ENCODE peak calls at places on chromosomes 7 and 10, in nine cellular contexts. One of them, this sample, is unnamed. For H3K9me3, the result is how much of the 10 kb centered on the place peaks cover.

GRCh38 chr7:101558742-101559325 is 70.3 kb downstream of the MYL10 start:
- DNase-seq in CD4-positive, alpha-beta T cell: no peak
- DNase-seq in mammary epithelial cell: no peak
- DNase-seq in sigmoid colon: peak
- DNase-seq in fibroblast of lung: no peak
- DNase-seq in aorta: no peak
- DNase-seq in heart left ventricle: no peak
- DNase-seq in neural progenitor cell: no peak
- DNase-seq in adrenal gland: no peak
- DNase-seq in this sample: peak

GRCh38 chr7:44139311-44140010 is 1.7 kb downstream of the MYL7 start:
- DNase-seq in heart left ventricle: no peak
- DNase-seq in adrenal gland: no peak
- DNase-seq in aorta: peak
- DNase-seq in fibroblast of lung: no peak
- DNase-seq in sigmoid colon: no peak
- DNase-seq in CD4-positive, alpha-beta T cell: no peak
- DNase-seq in neural progenitor cell: no peak
- DNase-seq in mammary epithelial cell: no peak
- DNase-seq in this sample: no peak

GRCh38 chr10:47453435-47454293 is 30.3 kb downstream of the ANXA8 start:
- DNase-seq in aorta: no peak
- DNase-seq in fibroblast of lung: no peak
- DNase-seq in adrenal gland: no peak
- DNase-seq in neural progenitor cell: no peak
- DNase-seq in sigmoid colon: no peak
- DNase-seq in CD4-positive, alpha-beta T cell: no peak
- DNase-seq in heart left ventricle: no peak
- DNase-seq in mammary epithelial cell: no peak
- DNase-seq in this sample: no peak

GRCh38 chr10:44809652-44810051 is 101.5 kb upstream of the TMEM72 start:
- DNase-seq in mammary epithelial cell: no peak
- DNase-seq in heart left ventricle: no peak
- DNase-seq in sigmoid colon: no peak
- DNase-seq in CD4-positive, alpha-beta T cell: no peak
- DNase-seq in adrenal gland: no peak
- DNase-seq in aorta: no peak
- DNase-seq in neural progenitor cell: peak
- DNase-seq in fibroblast of lung: no peak
- DNase-seq in this sample: no peak

GRCh38 chr7:150957119-150958020 is 20.8 kb downstream of the KCNH2 start:
- DNase-seq in CD4-positive, alpha-beta T cell: no peak
- DNase-seq in mammary epithelial cell: no peak
- DNase-seq in fibroblast of lung: no peak
- DNase-seq in neural progenitor cell: no peak
- DNase-seq in adrenal gland: no peak
- DNase-seq in heart left ventricle: no peak
- DNase-seq in aorta: no peak
- DNase-seq in sigmoid colon: no peak
- DNase-seq in this sample: no peak

GRCh38 chr7:133836666-133837065 is 290.5 kb upstream of the LRGUK start:
- DNase-seq in neural progenitor cell: no peak
- DNase-seq in CD4-positive, alpha-beta T cell: no peak
- DNase-seq in adrenal gland: no peak
- DNase-seq in heart left ventricle: no peak
- DNase-seq in aorta: no peak
- DNase-seq in mammary epithelial cell: no peak
- DNase-seq in fibroblast of lung: no peak
- DNase-seq in sigmoid colon: no peak
- DNase-seq in this sample: no peak

GRCh38 chr7:113768256-113768847 is 150.5 kb downstream of the PPP1R3A start:
- DNase-seq in aorta: no peak
- DNase-seq in mammary epithelial cell: no peak
- DNase-seq in sigmoid colon: no peak
- DNase-seq in CD4-positive, alpha-beta T cell: no peak
- DNase-seq in adrenal gland: no peak
- DNase-seq in heart left ventricle: no peak
- DNase-seq in fibroblast of lung: peak
- DNase-seq in neural progenitor cell: no peak
- DNase-seq in this sample: no peak

GRCh38 chr7:151274936-151275812 is 26.7 kb upstream of the SMARCD3 start:
- DNase-seq in CD4-positive, alpha-beta T cell: no peak
- DNase-seq in fibroblast of lung: no peak
- DNase-seq in aorta: no peak
- DNase-seq in mammary epithelial cell: no peak
- DNase-seq in heart left ventricle: no peak
- DNase-seq in sigmoid colon: no peak
- DNase-seq in neural progenitor cell: no peak
- DNase-seq in adrenal gland: no peak
- DNase-seq in this sample: no peak

GRCh38 chr7:150784120-150784736 is 15.9 kb downstream of the TMEM176B start:
- DNase-seq in heart left ventricle: no peak
- DNase-seq in mammary epithelial cell: no peak
- DNase-seq in sigmoid colon: no peak
- DNase-seq in adrenal gland: no peak
- DNase-seq in fibroblast of lung: no peak
- DNase-seq in CD4-positive, alpha-beta T cell: no peak
- DNase-seq in neural progenitor cell: no peak
- DNase-seq in aorta: no peak
- DNase-seq in this sample: no peak

GRCh38 chr7:103343758-103344452 is 662 bp downstream of the DNAJC2 start:
- DNase-seq in mammary epithelial cell: peak
- DNase-seq in adrenal gland: no peak
- DNase-seq in sigmoid colon: peak
- DNase-seq in fibroblast of lung: peak
- DNase-seq in neural progenitor cell: peak
- DNase-seq in CD4-positive, alpha-beta T cell: peak
- DNase-seq in heart left ventricle: no peak
- DNase-seq in aorta: peak
- DNase-seq in this sample: no peak

GRCh38 chr10:14022954-14023353 is 307.8 kb downstream of the FRMD4A start:
- DNase-seq in heart left ventricle: no peak
- DNase-seq in aorta: no peak
- DNase-seq in sigmoid colon: no peak
- DNase-seq in neural progenitor cell: no peak
- DNase-seq in fibroblast of lung: peak
- DNase-seq in CD4-positive, alpha-beta T cell: no peak
- DNase-seq in adrenal gland: no peak
- DNase-seq in mammary epithelial cell: no peak
- DNase-seq in this sample: no peak

GRCh38 chr10:14022052-14022451 is 308.7 kb downstream of the FRMD4A start:
- DNase-seq in neural progenitor cell: no peak
- DNase-seq in adrenal gland: no peak
- DNase-seq in aorta: no peak
- DNase-seq in CD4-positive, alpha-beta T cell: no peak
- DNase-seq in sigmoid colon: no peak
- DNase-seq in fibroblast of lung: no peak
- DNase-seq in heart left ventricle: no peak
- DNase-seq in mammary epithelial cell: no peak
- DNase-seq in this sample: no peak

GRCh38 chr10:14024349-14025202 is 306.1 kb downstream of the FRMD4A start:
- DNase-seq in CD4-positive, alpha-beta T cell: no peak
- DNase-seq in fibroblast of lung: no peak
- DNase-seq in aorta: peak
- DNase-seq in adrenal gland: peak
- DNase-seq in heart left ventricle: no peak
- DNase-seq in mammary epithelial cell: no peak
- DNase-seq in neural progenitor cell: no peak
- DNase-seq in sigmoid colon: no peak
- DNase-seq in this sample: no peak

GRCh38 chr10:14025283-14025682 is 305.4 kb downstream of the FRMD4A start:
- DNase-seq in aorta: no peak
- DNase-seq in CD4-positive, alpha-beta T cell: no peak
- DNase-seq in sigmoid colon: no peak
- DNase-seq in adrenal gland: no peak
- DNase-seq in mammary epithelial cell: no peak
- DNase-seq in heart left ventricle: no peak
- DNase-seq in neural progenitor cell: no peak
- DNase-seq in fibroblast of lung: no peak
- DNase-seq in this sample: no peak

GRCh38 chr10:14023612-14024348 is 306.9 kb downstream of the FRMD4A start:
- DNase-seq in neural progenitor cell: no peak
- DNase-seq in mammary epithelial cell: no peak
- DNase-seq in heart left ventricle: no peak
- DNase-seq in sigmoid colon: no peak
- DNase-seq in aorta: no peak
- DNase-seq in CD4-positive, alpha-beta T cell: no peak
- DNase-seq in adrenal gland: no peak
- DNase-seq in fibroblast of lung: peak
- DNase-seq in this sample: no peak
- H3K27ac ChIP-seq in neural progenitor cell: no peak
- H3K27ac ChIP-seq in mammary epithelial cell: no peak
- H3K27ac ChIP-seq in heart left ventricle: no peak
- H3K27ac ChIP-seq in sigmoid colon: peak
- H3K27ac ChIP-seq in aorta: no peak
- H3K27ac ChIP-seq in CD4-positive, alpha-beta T cell: no peak
- H3K27ac ChIP-seq in adrenal gland: no peak
- H3K27ac ChIP-seq in fibroblast of lung: no peak
- H3K27ac ChIP-seq in this sample: no peak

GRCh38 chr7:5064391-5065106 is 18.9 kb downstream of the RBAK start:
- DNase-seq in aorta: no peak
- DNase-seq in fibroblast of lung: peak
- DNase-seq in neural progenitor cell: no peak
- DNase-seq in adrenal gland: no peak
- DNase-seq in mammary epithelial cell: no peak
- DNase-seq in sigmoid colon: no peak
- DNase-seq in CD4-positive, alpha-beta T cell: no peak
- DNase-seq in heart left ventricle: no peak
- DNase-seq in this sample: no peak
- H3K9me3 ChIP-seq in aorta: under half
- H3K9me3 ChIP-seq in fibroblast of lung: under half
- H3K9me3 ChIP-seq in neural progenitor cell: half or more
- H3K9me3 ChIP-seq in adrenal gland: under half
- H3K9me3 ChIP-seq in mammary epithelial cell: half or more
- H3K9me3 ChIP-seq in sigmoid colon: half or more
- H3K9me3 ChIP-seq in CD4-positive, alpha-beta T cell: half or more
- H3K9me3 ChIP-seq in heart left ventricle: half or more
- H3K9me3 ChIP-seq in this sample: under half

GRCh38 chr10:108461976-108462375 is 1297.5 kb upstream of the SORCS1 start:
- DNase-seq in sigmoid colon: no peak
- DNase-seq in CD4-positive, alpha-beta T cell: no peak
- DNase-seq in heart left ventricle: no peak
- DNase-seq in adrenal gland: no peak
- DNase-seq in mammary epithelial cell: no peak
- DNase-seq in aorta: no peak
- DNase-seq in neural progenitor cell: no peak
- DNase-seq in fibroblast of lung: no peak
- DNase-seq in this sample: no peak

GRCh38 chr10:108469940-108470339 is 1305.4 kb upstream of the SORCS1 start:
- DNase-seq in heart left ventricle: no peak
- DNase-seq in CD4-positive, alpha-beta T cell: no peak
- DNase-seq in mammary epithelial cell: no peak
- DNase-seq in aorta: no peak
- DNase-seq in sigmoid colon: no peak
- DNase-seq in adrenal gland: no peak
- DNase-seq in fibroblast of lung: no peak
- DNase-seq in neural progenitor cell: no peak
- DNase-seq in this sample: no peak

GRCh38 chr10:108471420-108471819 is 1306.9 kb upstream of the SORCS1 start:
- DNase-seq in adrenal gland: no peak
- DNase-seq in fibroblast of lung: no peak
- DNase-seq in sigmoid colon: no peak
- DNase-seq in neural progenitor cell: no peak
- DNase-seq in mammary epithelial cell: no peak
- DNase-seq in aorta: no peak
- DNase-seq in CD4-positive, alpha-beta T cell: no peak
- DNase-seq in heart left ventricle: no peak
- DNase-seq in this sample: no peak

DNA sequence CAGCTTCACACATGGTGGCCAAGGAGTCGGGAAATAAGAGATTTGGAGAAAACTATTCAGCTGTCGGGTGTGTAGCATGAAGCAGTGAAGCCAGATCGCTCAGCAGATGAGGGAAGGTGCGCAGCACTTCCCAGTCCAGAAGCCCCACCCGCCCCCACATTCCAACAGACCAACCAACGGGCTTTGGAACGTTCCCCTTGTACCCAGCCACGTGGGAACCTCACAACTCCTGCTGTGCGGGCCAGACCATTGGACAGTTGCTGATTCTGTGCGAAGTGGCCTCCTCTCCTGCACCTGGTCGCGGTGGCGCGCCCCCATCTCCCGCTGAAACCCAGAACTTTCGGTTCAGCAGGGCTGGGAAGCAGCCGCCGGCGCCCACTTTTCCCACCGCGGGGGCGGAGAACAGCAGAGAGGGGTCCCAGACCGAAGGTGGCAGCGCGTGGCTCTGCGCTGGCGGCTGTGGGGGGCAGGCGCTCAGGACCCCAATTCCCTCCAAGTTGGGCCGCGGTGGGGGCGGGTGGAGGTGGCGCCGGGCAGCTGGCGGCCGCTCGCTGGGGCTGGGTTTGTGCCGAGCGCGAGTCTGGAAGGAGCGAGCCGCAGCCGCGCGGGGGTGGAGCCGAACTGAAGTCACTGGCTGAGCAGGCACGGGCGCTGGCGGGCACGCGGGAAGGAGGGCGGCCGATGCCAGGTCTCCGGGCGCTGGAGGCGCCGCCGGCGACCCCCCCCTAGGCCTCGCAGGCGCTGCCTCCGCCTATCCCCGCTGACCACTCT is 1301.5 kb upstream of the SORCS1 start:
- DNase-seq in adrenal gland: peak
- DNase-seq in sigmoid colon: peak
- DNase-seq in neural progenitor cell: peak
- DNase-seq in heart left ventricle: peak
- DNase-seq in mammary epithelial cell: peak
- DNase-seq in fibroblast of lung: peak
- DNase-seq in aorta: peak
- DNase-seq in CD4-positive, alpha-beta T cell: no peak
- DNase-seq in this sample: peak
- H3K27ac ChIP-seq in adrenal gland: no peak
- H3K27ac ChIP-seq in sigmoid colon: peak
- H3K27ac ChIP-seq in neural progenitor cell: no peak
- H3K27ac ChIP-seq in heart left ventricle: no peak
- H3K27ac ChIP-seq in mammary epithelial cell: no peak
- H3K27ac ChIP-seq in fibroblast of lung: no peak
- H3K27ac ChIP-seq in aorta: no peak
- H3K27ac ChIP-seq in CD4-positive, alpha-beta T cell: no peak
- H3K27ac ChIP-seq in this sample: no peak

GRCh38 chr10:42513921-42514320 is 124.4 kb downstream of the ZNF33B start:
- DNase-seq in fibroblast of lung: no peak
- DNase-seq in mammary epithelial cell: no peak
- DNase-seq in sigmoid colon: no peak
- DNase-seq in heart left ventricle: no peak
- DNase-seq in adrenal gland: no peak
- DNase-seq in neural progenitor cell: no peak
- DNase-seq in CD4-positive, alpha-beta T cell: no peak
- DNase-seq in aorta: no peak
- DNase-seq in this sample: no peak

GRCh38 chr10:42519761-42520460 is 118.5 kb downstream of the ZNF33B start:
- DNase-seq in sigmoid colon: no peak
- DNase-seq in fibroblast of lung: no peak
- DNase-seq in mammary epithelial cell: no peak
- DNase-seq in aorta: no peak
- DNase-seq in heart left ventricle: no peak
- DNase-seq in neural progenitor cell: no peak
- DNase-seq in adrenal gland: no peak
- DNase-seq in CD4-positive, alpha-beta T cell: no peak
- DNase-seq in this sample: no peak

GRCh38 chr10:42523098-42523497 is 115.3 kb downstream of the ZNF33B start:
- DNase-seq in fibroblast of lung: no peak
- DNase-seq in heart left ventricle: no peak
- DNase-seq in sigmoid colon: no peak
- DNase-seq in aorta: no peak
- DNase-seq in adrenal gland: no peak
- DNase-seq in CD4-positive, alpha-beta T cell: no peak
- DNase-seq in mammary epithelial cell: no peak
- DNase-seq in neural progenitor cell: no peak
- DNase-seq in this sample: no peak

GRCh38 chr10:42519079-42519478 is 119.3 kb downstream of the ZNF33B start:
- DNase-seq in adrenal gland: no peak
- DNase-seq in heart left ventricle: no peak
- DNase-seq in neural progenitor cell: no peak
- DNase-seq in sigmoid colon: no peak
- DNase-seq in mammary epithelial cell: no peak
- DNase-seq in fibroblast of lung: no peak
- DNase-seq in aorta: no peak
- DNase-seq in CD4-positive, alpha-beta T cell: no peak
- DNase-seq in this sample: no peak
- H3K9me3 ChIP-seq in adrenal gland: under half
- H3K9me3 ChIP-seq in heart left ventricle: half or more
- H3K9me3 ChIP-seq in neural progenitor cell: half or more
- H3K9me3 ChIP-seq in sigmoid colon: half or more
- H3K9me3 ChIP-seq in mammary epithelial cell: half or more
- H3K9me3 ChIP-seq in fibroblast of lung: under half
- H3K9me3 ChIP-seq in aorta: under half
- H3K9me3 ChIP-seq in CD4-positive, alpha-beta T cell: half or more
- H3K9me3 ChIP-seq in this sample: under half

This sample was measured in WERI-Rb-1.